ENCODE peak calls at places on chromosome 13, in four cellular contexts. O is endodermal cell; B is CD4-positive, CD25-positive, alpha-beta regulatory T cell; S is body of pancreas. C is an unnamed sample.
A peak's percentile ranks its signal among the peaks of the same experiment; 100 is the strongest.

GRCh38 chr13:46211116-46211515 is 612 bp upstream of the LRRC63 start:
- DNase-seq in O (no peak), B (peak; percentile 56), S (no peak), C (peak; percentile 71)

GRCh38 chr13:47237571-47237970 is 340.7 kb upstream of the HTR2A start:
- DNase-seq in O (no peak), B (no peak), S (no peak), C (no peak)

GRCh38 chr13:101700598-101700997 is 248.1 kb downstream of the ITGBL1 start:
- DNase-seq in O (no peak), B (no peak), S (no peak), C (no peak)

GRCh38 chr13:71906438-71906837 is 39.4 kb upstream of the DACH1 start:
- DNase-seq in O (no peak), B (no peak), S (no peak), C (no peak)

GRCh38 chr13:89687066-89687465 is 1660.4 kb upstream of the MIR17HG start:
- DNase-seq in O (no peak), B (no peak), S (no peak), C (no peak)

GRCh38 chr13:99694251-99694650 is 193.0 kb downstream of the TM9SF2 start:
- DNase-seq in O (no peak), B (no peak), S (no peak), C (no peak)

GRCh38 chr13:42990147-42990990 is 1.7 kb downstream of the EPSTI1 start:
- DNase-seq in O (no peak), B (peak; percentile 46), S (no peak), C (peak; percentile 17)

GRCh38 chr13:101570410-101570809 is 117.9 kb downstream of the ITGBL1 start:
- DNase-seq in O (no peak), B (no peak), S (no peak), C (no peak)

GRCh38 chr13:97528518-97528917 is 94.5 kb downstream of the RAP2A start:
- DNase-seq in O (no peak), B (no peak), S (no peak), C (no peak)

GRCh38 chr13:97659602-97660001 is 225.6 kb downstream of the RAP2A start:
- DNase-seq in O (no peak), B (no peak), S (no peak), C (no peak)

DNA sequence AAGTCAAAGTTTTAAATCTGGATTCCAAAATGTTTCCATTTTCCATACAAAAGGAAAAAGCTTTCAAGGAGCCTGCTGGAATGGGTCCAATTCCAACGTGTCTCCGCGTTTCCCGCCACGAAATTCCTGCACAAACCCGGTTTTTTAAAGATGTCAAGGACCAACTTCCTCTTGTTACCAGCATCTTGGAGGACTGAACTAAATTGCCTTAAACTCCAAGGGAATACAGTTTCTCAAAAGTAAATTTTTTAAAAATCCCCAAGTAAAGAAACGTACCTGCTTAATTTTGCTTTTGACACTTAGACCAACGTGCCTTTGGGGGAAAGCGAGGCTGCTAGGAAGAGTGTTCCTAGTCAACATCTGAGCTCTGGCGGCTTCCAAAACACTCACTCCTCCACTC is 12.3 kb upstream of the SOX1 start:
- DNase-seq in O (no peak), B (no peak), S (no peak), C (no peak)
- H3K9me3 ChIP-seq in O (no peaks in the 10 kb centered on the region), B (no peaks in the 10 kb centered on the region), S (no peaks in the 10 kb centered on the region), C (no peaks in the 10 kb centered on the region)

GRCh38 chr13:49220035-49220855 is at the start of gene MLNR:
- DNase-seq in O (peak; percentile 91), B (peak; percentile 37), S (peak; percentile 22), C (peak; percentile 16)
- H3K4me3 ChIP-seq in O (peak within 1 kb of the TSS; percentile 52), B (no peak within 1 kb of the TSS), S (no peak within 1 kb of the TSS), C (peak within 1 kb of the TSS; percentile 26)

GRCh38 chr13:18961383-18962117 is 220.1 kb downstream of the TUBA3C start:
- DNase-seq in O (no peak), B (no peak), S (no peak), C (no peak)

GRCh38 chr13:18959996-18960395 is 221.6 kb downstream of the TUBA3C start:
- DNase-seq in O (no peak), B (no peak), S (no peak), C (no peak)

GRCh38 chr13:18960637-18961227 is 220.9 kb downstream of the TUBA3C start:
- DNase-seq in O (no peak), B (no peak), S (no peak), C (no peak)

GRCh38 chr13:18964942-18965341 is 216.7 kb downstream of the TUBA3C start:
- DNase-seq in O (no peak), B (no peak), S (no peak), C (no peak)

GRCh38 chr13:18962168-18962734 is 219.4 kb downstream of the TUBA3C start:
- DNase-seq in O (no peak), B (no peak), S (no peak), C (no peak)
- H3K9me3 ChIP-seq in O (peaks cover 46% of the 10 kb centered on the region), B (no peaks in the 10 kb centered on the region), S (peaks cover 15% of the 10 kb centered on the region), C (no peaks in the 10 kb centered on the region)

GRCh38 chr13:38766799-38767198 is 79.9 kb downstream of the FREM2 start:
- DNase-seq in O (no peak), B (no peak), S (no peak), C (no peak)
- H3K4me3 ChIP-seq in O (no peak overlapping the region), B (no peak overlapping the region), S (no peak overlapping the region), C (no peak overlapping the region)

GRCh38 chr13:58376349-58376748 is 744.8 kb downstream of the PCDH17 start:
- DNase-seq in O (no peak), B (no peak), S (no peak), C (no peak)
- H3K9me3 ChIP-seq in O (no peaks in the 10 kb centered on the region), B (peaks cover 2% of the 10 kb centered on the region), S (no peaks in the 10 kb centered on the region), C (no peaks in the 10 kb centered on the region)

GRCh38 chr13:96294930-96295657 is 205.2 kb downstream of the HS6ST3 start:
- DNase-seq in O (no peak), B (no peak), S (no peak), C (no peak)
- H3K4me3 ChIP-seq in O (no peak overlapping the region), B (no peak overlapping the region), S (no peak overlapping the region), C (no peak overlapping the region)

GRCh38 chr13:19181621-19182485 is at the start of gene TUBA3C:
- DNase-seq in O (no peak), B (no peak), S (no peak), C (no peak)
- H3K9me3 ChIP-seq in O (peaks cover 74% of the 10 kb centered on the region), B (no peaks in the 10 kb centered on the region), S (no peaks in the 10 kb centered on the region), C (no peaks in the 10 kb centered on the region)

DNA sequence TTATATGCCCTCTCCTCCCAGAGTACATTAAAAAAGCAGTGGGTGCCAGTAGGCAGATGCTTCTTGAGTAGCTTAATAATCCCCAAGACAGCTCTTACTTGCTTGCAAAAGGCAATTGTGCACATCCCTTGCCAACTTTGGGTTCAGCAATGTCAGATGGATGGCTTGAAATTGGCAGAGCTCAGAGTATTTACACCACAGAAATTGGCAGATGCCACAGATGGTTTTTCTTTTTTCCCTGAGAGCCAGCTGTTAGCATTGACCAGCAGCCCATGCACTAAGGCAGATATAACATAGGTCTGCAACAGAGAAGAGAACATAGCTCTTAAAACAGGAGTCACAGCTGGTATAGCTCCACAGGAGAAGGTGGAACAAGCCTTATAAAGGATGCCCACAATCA is 18.4 kb upstream of the RNASEH2B start:
- DNase-seq in O (no peak), B (no peak), S (no peak), C (no peak)
- H3K4me3 ChIP-seq in O (no peak overlapping the region), B (peak overlapping the region; percentile 0), S (no peak overlapping the region), C (no peak overlapping the region)

GRCh38 chr13:28851422-28851821 is 31.3 kb downstream of the MTUS2 start:
- DNase-seq in O (no peak), B (no peak), S (no peak), C (no peak)
- H3K9me3 ChIP-seq in O (no peaks in the 10 kb centered on the region), B (no peaks in the 10 kb centered on the region), S (no peaks in the 10 kb centered on the region), C (no peaks in the 10 kb centered on the region)

GRCh38 chr13:113110048-113110851 is 4.7 kb downstream of the F7 start:
- DNase-seq in O (peak; percentile 62), B (no peak), S (no peak), C (no peak)
- H3K4me3 ChIP-seq in O (peak overlapping the region; percentile 35), B (no peak overlapping the region), S (peak overlapping the region; percentile 22), C (peak overlapping the region; percentile 32)